ENCODE peak calls at places on chromosomes 1 and 21, in eight cellular contexts. One of them, this sample, is unnamed.

GRCh38 chr21:44872568-44873355 is 728 bp downstream of the PTTG1IP start:
- DNase-seq in A549: no peak
- DNase-seq in tibial nerve: no peak
- DNase-seq in H54: no peak
- DNase-seq in uterus: peak
- DNase-seq in GM12891: no peak
- DNase-seq in esophagus muscularis mucosa: no peak
- DNase-seq in prostate gland: peak
- DNase-seq in this sample: peak

GRCh38 chr1:204621391-204621790 is 64.1 kb downstream of the LRRN2 start:
- DNase-seq in prostate gland: no peak
- DNase-seq in GM12891: no peak
- DNase-seq in uterus: no peak
- DNase-seq in H54: no peak
- DNase-seq in tibial nerve: no peak
- DNase-seq in A549: peak
- DNase-seq in esophagus muscularis mucosa: no peak
- DNase-seq in this sample: no peak

GRCh38 chr1:111199881-111200801 is at the start of gene DENND2D:
- DNase-seq in GM12891: no peak
- DNase-seq in prostate gland: no peak
- DNase-seq in tibial nerve: peak
- DNase-seq in esophagus muscularis mucosa: peak
- DNase-seq in uterus: peak
- DNase-seq in A549: no peak
- DNase-seq in H54: no peak
- DNase-seq in this sample: no peak

GRCh38 chr1:94182191-94182590 is 55.2 kb downstream of the ARHGAP29 start:
- DNase-seq in A549: no peak
- DNase-seq in tibial nerve: no peak
- DNase-seq in esophagus muscularis mucosa: no peak
- DNase-seq in GM12891: no peak
- DNase-seq in prostate gland: no peak
- DNase-seq in H54: no peak
- DNase-seq in uterus: no peak
- DNase-seq in this sample: no peak

GRCh38 chr1:79197421-79197820 is 190.9 kb upstream of the ADGRL4 start:
- DNase-seq in prostate gland: no peak
- DNase-seq in tibial nerve: peak
- DNase-seq in A549: peak
- DNase-seq in uterus: no peak
- DNase-seq in GM12891: no peak
- DNase-seq in esophagus muscularis mucosa: no peak
- DNase-seq in H54: no peak
- DNase-seq in this sample: no peak

GRCh38 chr1:204207136-204207616 is 6.6 kb downstream of the GOLT1A start:
- DNase-seq in A549: peak
- DNase-seq in esophagus muscularis mucosa: no peak
- DNase-seq in tibial nerve: peak
- DNase-seq in GM12891: peak
- DNase-seq in uterus: peak
- DNase-seq in H54: peak
- DNase-seq in prostate gland: peak
- DNase-seq in this sample: peak

GRCh38 chr21:45871616-45872236 is 109.8 kb upstream of the COL6A1 start:
- DNase-seq in GM12891: no peak
- DNase-seq in A549: no peak
- DNase-seq in H54: no peak
- DNase-seq in tibial nerve: no peak
- DNase-seq in prostate gland: no peak
- DNase-seq in uterus: no peak
- DNase-seq in esophagus muscularis mucosa: no peak
- DNase-seq in this sample: no peak

GRCh38 chr1:229578168-229579100 is 19.9 kb upstream of the ABCB10 start:
- DNase-seq in H54: no peak
- DNase-seq in esophagus muscularis mucosa: no peak
- DNase-seq in uterus: no peak
- DNase-seq in GM12891: no peak
- DNase-seq in prostate gland: no peak
- DNase-seq in A549: no peak
- DNase-seq in tibial nerve: no peak
- DNase-seq in this sample: no peak

GRCh38 chr1:95035536-95035935 is 37.2 kb downstream of the ALG14 start:
- DNase-seq in A549: no peak
- DNase-seq in esophagus muscularis mucosa: no peak
- DNase-seq in GM12891: no peak
- DNase-seq in prostate gland: no peak
- DNase-seq in tibial nerve: no peak
- DNase-seq in H54: peak
- DNase-seq in uterus: no peak
- DNase-seq in this sample: no peak

GRCh38 chr1:50257940-50258339 is 149.2 kb downstream of the ELAVL4 start:
- DNase-seq in GM12891: no peak
- DNase-seq in prostate gland: no peak
- DNase-seq in esophagus muscularis mucosa: no peak
- DNase-seq in A549: no peak
- DNase-seq in tibial nerve: no peak
- DNase-seq in H54: no peak
- DNase-seq in uterus: no peak
- DNase-seq in this sample: no peak

GRCh38 chr1:204450461-204451257 is 39.0 kb upstream of the PPP1R15B start:
- DNase-seq in GM12891: no peak
- DNase-seq in tibial nerve: no peak
- DNase-seq in esophagus muscularis mucosa: no peak
- DNase-seq in H54: no peak
- DNase-seq in prostate gland: peak
- DNase-seq in A549: peak
- DNase-seq in uterus: no peak
- DNase-seq in this sample: no peak

GRCh38 chr1:89085781-89086180 is 20.8 kb upstream of the GBP1 start:
- DNase-seq in uterus: no peak
- DNase-seq in A549: no peak
- DNase-seq in tibial nerve: no peak
- DNase-seq in H54: peak
- DNase-seq in prostate gland: no peak
- DNase-seq in esophagus muscularis mucosa: no peak
- DNase-seq in GM12891: no peak
- DNase-seq in this sample: peak

GRCh38 chr1:201505505-201505893 is 1.4 kb downstream of the CSRP1 start:
- DNase-seq in tibial nerve: no peak
- DNase-seq in H54: peak
- DNase-seq in uterus: peak
- DNase-seq in GM12891: no peak
- DNase-seq in prostate gland: no peak
- DNase-seq in esophagus muscularis mucosa: no peak
- DNase-seq in A549: peak
- DNase-seq in this sample: no peak

GRCh38 chr1:7389786-7390603 is 381.1 kb upstream of the VAMP3 start:
- DNase-seq in uterus: peak
- DNase-seq in esophagus muscularis mucosa: peak
- DNase-seq in A549: no peak
- DNase-seq in tibial nerve: no peak
- DNase-seq in prostate gland: no peak
- DNase-seq in GM12891: no peak
- DNase-seq in H54: no peak
- DNase-seq in this sample: no peak

GRCh38 chr1:212825798-212826452 is 21.5 kb downstream of the SPATA45 start:
- DNase-seq in prostate gland: no peak
- DNase-seq in esophagus muscularis mucosa: no peak
- DNase-seq in tibial nerve: no peak
- DNase-seq in H54: no peak
- DNase-seq in GM12891: no peak
- DNase-seq in uterus: no peak
- DNase-seq in A549: no peak
- DNase-seq in this sample: no peak

GRCh38 chr1:93042134-93042821 is 36.8 kb upstream of the MTF2 start:
- DNase-seq in GM12891: peak
- DNase-seq in A549: no peak
- DNase-seq in prostate gland: no peak
- DNase-seq in uterus: no peak
- DNase-seq in tibial nerve: no peak
- DNase-seq in esophagus muscularis mucosa: no peak
- DNase-seq in H54: no peak
- DNase-seq in this sample: no peak
- TF ChIP-seq POLR2A in GM12891: no peak
- TF ChIP-seq POLR2A in A549: no peak
- TF ChIP-seq POLR2A in prostate gland: no peak
- TF ChIP-seq POLR2A in uterus: no peak
- TF ChIP-seq POLR2A in tibial nerve: no peak
- TF ChIP-seq POLR2A in esophagus muscularis mucosa: no peak
- TF ChIP-seq POLR2A in H54: no peak
- TF ChIP-seq POLR2A in this sample: no peak

DNA sequence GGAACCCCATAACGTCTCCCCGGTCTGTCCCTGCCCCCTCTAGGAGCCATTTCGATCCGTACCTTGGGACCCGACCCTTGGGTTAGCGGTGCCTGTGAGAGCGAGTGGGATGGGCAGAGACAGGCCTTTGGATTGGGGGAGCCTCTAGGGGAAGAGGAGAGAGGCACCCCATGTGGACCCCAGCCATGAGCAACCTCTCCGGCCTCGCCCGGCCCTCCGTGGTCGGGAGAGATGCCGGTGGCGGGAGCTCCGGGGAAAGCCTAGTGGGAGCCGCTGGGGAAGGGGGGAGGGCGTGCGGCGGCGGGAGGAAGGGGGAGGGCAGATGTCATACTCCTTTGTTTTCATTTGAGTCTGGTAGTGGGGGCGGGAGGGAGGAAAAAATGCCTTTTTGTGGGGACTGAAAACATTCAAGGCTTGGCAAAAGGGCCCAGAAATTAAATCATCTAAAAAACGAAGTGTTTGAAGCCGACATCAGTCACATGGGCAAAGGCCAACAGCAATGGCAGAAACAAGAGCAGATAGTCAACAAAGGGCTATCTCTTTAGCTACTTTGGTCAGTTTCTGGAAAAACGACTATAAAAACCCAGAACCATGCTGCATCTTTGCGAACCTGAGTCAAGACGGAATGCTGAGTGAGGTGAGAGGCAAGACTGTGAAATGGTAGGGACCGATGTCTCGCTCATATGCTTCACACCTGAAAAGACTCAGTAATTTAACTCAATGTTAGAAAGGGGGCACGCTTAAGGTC is 751 bp downstream of the PTBP2 start:
- DNase-seq in tibial nerve: peak
- DNase-seq in H54: peak
- DNase-seq in GM12891: no peak
- DNase-seq in esophagus muscularis mucosa: no peak
- DNase-seq in prostate gland: peak
- DNase-seq in uterus: peak
- DNase-seq in A549: peak
- DNase-seq in this sample: peak
- TF ChIP-seq POLR2A in tibial nerve: no peak
- TF ChIP-seq POLR2A in H54: peak
- TF ChIP-seq POLR2A in GM12891: no peak
- TF ChIP-seq POLR2A in esophagus muscularis mucosa: no peak
- TF ChIP-seq POLR2A in prostate gland: no peak
- TF ChIP-seq POLR2A in uterus: no peak
- TF ChIP-seq POLR2A in A549: no peak
- TF ChIP-seq POLR2A in this sample: no peak

GRCh38 chr1:15431571-15431948 is 6.7 kb upstream of the CTRC start:
- DNase-seq in tibial nerve: no peak
- DNase-seq in esophagus muscularis mucosa: no peak
- DNase-seq in GM12891: no peak
- DNase-seq in prostate gland: no peak
- DNase-seq in uterus: no peak
- DNase-seq in A549: no peak
- DNase-seq in H54: no peak
- DNase-seq in this sample: no peak

GRCh38 chr1:15430787-15431570 is 7.3 kb upstream of the CTRC start:
- DNase-seq in esophagus muscularis mucosa: no peak
- DNase-seq in GM12891: peak
- DNase-seq in uterus: peak
- DNase-seq in tibial nerve: peak
- DNase-seq in A549: peak
- DNase-seq in prostate gland: peak
- DNase-seq in H54: no peak
- DNase-seq in this sample: peak

GRCh38 chr1:15429701-15430149 is 8.5 kb upstream of the CTRC start:
- DNase-seq in esophagus muscularis mucosa: no peak
- DNase-seq in H54: no peak
- DNase-seq in tibial nerve: no peak
- DNase-seq in GM12891: no peak
- DNase-seq in A549: peak
- DNase-seq in uterus: no peak
- DNase-seq in prostate gland: no peak
- DNase-seq in this sample: no peak

GRCh38 chr1:15433471-15433870 is 4.8 kb upstream of the CTRC start:
- DNase-seq in H54: no peak
- DNase-seq in prostate gland: no peak
- DNase-seq in esophagus muscularis mucosa: no peak
- DNase-seq in A549: no peak
- DNase-seq in GM12891: no peak
- DNase-seq in uterus: no peak
- DNase-seq in tibial nerve: no peak
- DNase-seq in this sample: no peak

DNA sequence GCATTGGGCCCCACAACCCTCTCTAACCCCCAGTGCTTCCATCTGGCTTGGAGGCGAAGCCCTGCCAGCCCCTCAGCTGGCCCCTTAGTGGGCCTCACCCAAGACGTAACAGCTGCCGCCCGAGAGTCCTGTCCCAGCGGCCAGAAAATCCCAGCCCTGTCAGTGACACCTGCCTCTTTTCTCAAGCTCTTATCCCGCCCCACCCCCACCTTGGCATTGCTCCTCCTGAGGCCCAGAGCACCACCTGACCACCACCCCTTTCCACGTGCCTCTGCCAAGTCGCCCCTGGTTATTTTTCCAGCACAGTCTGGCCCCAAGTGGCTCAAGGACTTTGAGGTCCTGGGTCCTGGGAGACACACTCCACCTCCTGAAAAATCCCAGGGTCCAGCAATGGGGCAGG is 5.9 kb upstream of the CTRC start:
- DNase-seq in H54: no peak
- DNase-seq in uterus: no peak
- DNase-seq in GM12891: no peak
- DNase-seq in tibial nerve: no peak
- DNase-seq in prostate gland: no peak
- DNase-seq in A549: no peak
- DNase-seq in esophagus muscularis mucosa: no peak
- DNase-seq in this sample: no peak
- TF ChIP-seq POLR2A in H54: no peak
- TF ChIP-seq POLR2A in uterus: no peak
- TF ChIP-seq POLR2A in GM12891: no peak
- TF ChIP-seq POLR2A in tibial nerve: no peak
- TF ChIP-seq POLR2A in prostate gland: no peak
- TF ChIP-seq POLR2A in A549: no peak
- TF ChIP-seq POLR2A in esophagus muscularis mucosa: no peak
- TF ChIP-seq POLR2A in this sample: no peak

DNA sequence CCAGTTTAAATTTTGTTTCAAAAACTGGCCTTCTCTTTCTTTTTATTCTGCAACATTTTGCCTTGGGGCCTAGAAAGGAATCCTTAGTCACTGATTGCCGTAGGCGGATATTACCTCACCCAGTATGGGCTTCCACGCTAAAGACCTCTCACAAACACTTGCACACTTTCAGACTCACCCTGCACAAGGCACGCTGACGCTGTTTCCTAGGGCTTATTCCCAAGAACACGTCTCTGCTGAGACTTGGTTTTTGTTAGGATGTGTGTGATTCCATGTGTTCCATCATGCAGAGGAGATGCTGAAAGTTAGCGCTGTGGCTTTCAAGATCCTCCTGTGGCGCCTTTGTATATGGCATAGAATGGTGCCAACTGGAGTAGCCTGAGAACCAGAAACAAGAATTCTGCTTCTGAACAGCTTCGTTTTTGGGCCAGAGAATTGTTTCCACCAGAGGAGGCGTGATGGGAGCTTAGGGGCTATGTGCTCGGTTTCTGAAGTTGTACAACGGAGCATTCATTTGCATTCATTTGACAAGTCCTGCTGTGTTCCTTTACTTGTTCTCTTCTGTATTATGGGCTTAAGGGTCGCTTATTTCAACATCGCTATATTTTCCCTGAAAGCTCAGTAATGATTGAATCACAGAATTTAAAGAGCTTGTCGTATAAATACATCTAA is 297.0 kb downstream of the DISC1 start:
- DNase-seq in H54: no peak
- DNase-seq in A549: no peak
- DNase-seq in uterus: no peak
- DNase-seq in tibial nerve: no peak
- DNase-seq in esophagus muscularis mucosa: no peak
- DNase-seq in prostate gland: no peak
- DNase-seq in GM12891: no peak
- DNase-seq in this sample: no peak
- TF ChIP-seq POLR2A in H54: no peak
- TF ChIP-seq POLR2A in A549: no peak
- TF ChIP-seq POLR2A in uterus: no peak
- TF ChIP-seq POLR2A in tibial nerve: no peak
- TF ChIP-seq POLR2A in esophagus muscularis mucosa: no peak
- TF ChIP-seq POLR2A in prostate gland: no peak
- TF ChIP-seq POLR2A in GM12891: no peak
- TF ChIP-seq POLR2A in this sample: no peak

This sample was measured in erythroblast.